ENCODE peak calls at places on chromosomes 7 and 10, in six cellular contexts. Y, G, K, S, W and T are unnamed samples.

GRCh38 chr7:85522070-85522469 is 335.2 kb upstream of the SEMA3D start:
- DNase-seq in W (no peak), G (no peak), Y (no peak), K (no peak), S (no peak), T (no peak)

GRCh38 chr10:11673346-11674330 is 62.2 kb upstream of the USP6NL start:
- DNase-seq in G (no peak), S (no peak), W (no peak), K (no peak), Y (no peak), T (no peak)

GRCh38 chr10:96835826-96836365 is 3.8 kb downstream of the LCOR start:
- DNase-seq in S (no peak), K (no peak), G (no peak), W (no peak), Y (peak), T (no peak)

GRCh38 chr10:77865585-77866324 is 60.8 kb downstream of the DLG5 start:
- DNase-seq in K (no peak), G (no peak), W (no peak), S (no peak), Y (no peak), T (no peak)

GRCh38 chr7:34087892-34088891 is 182.9 kb downstream of the BMPER start:
- DNase-seq in S (no peak), Y (peak), W (peak), K (no peak), G (no peak), T (no peak)

GRCh38 chr10:132806126-132807061 is 20.4 kb upstream of the NKX6-2 start:
- DNase-seq in G (peak), W (no peak), Y (no peak), K (no peak), S (no peak), T (no peak)

GRCh38 chr10:45421231-45422097 is 47.4 kb downstream of the ALOX5 start:
- DNase-seq in W (peak), Y (no peak), G (peak), K (no peak), S (peak), T (no peak)

GRCh38 chr7:136056827-136057226 is 79.7 kb upstream of the MTPN start:
- DNase-seq in W (no peak), Y (no peak), G (no peak), K (no peak), S (no peak), T (no peak)

GRCh38 chr10:33327750-33328149 is 6.7 kb downstream of the NRP1 start:
- DNase-seq in K (no peak), Y (peak), W (no peak), G (no peak), S (no peak), T (no peak)

GRCh38 chr7:13115157-13115772 is 427.8 kb downstream of the ARL4A start:
- DNase-seq in W (peak), S (no peak), Y (peak), G (no peak), K (no peak), T (no peak)

GRCh38 chr7:116501425-116502167 is 2.1 kb downstream of the CAV2 start:
- DNase-seq in K (peak), G (no peak), S (no peak), Y (no peak), W (peak), T (no peak)

GRCh38 chr10:96073722-96074121 is 30.3 kb downstream of the CCNJ start:
- DNase-seq in S (no peak), K (no peak), W (peak), G (no peak), Y (peak), T (no peak)

GRCh38 chr10:121994429-121994881 is 5.5 kb downstream of the TACC2 start:
- DNase-seq in W (peak), K (peak), Y (no peak), S (no peak), G (peak), T (no peak)

GRCh38 chr10:126131338-126131737 is 235.0 kb downstream of the FANK1 start:
- DNase-seq in S (no peak), G (no peak), W (peak), Y (peak), K (no peak), T (no peak)

GRCh38 chr7:47367369-47367768 is 214.5 kb downstream of the TNS3 start:
- DNase-seq in Y (no peak), W (no peak), S (no peak), K (no peak), G (peak), T (no peak)

GRCh38 chr7:118844748-118845147 is 620.2 kb downstream of the ANKRD7 start:
- DNase-seq in Y (no peak), S (no peak), W (no peak), K (no peak), G (no peak), T (no peak)

GRCh38 chr7:69743436-69743835 is 145.2 kb downstream of the AUTS2 start:
- DNase-seq in K (no peak), S (no peak), Y (no peak), G (no peak), W (no peak), T (no peak)

GRCh38 chr7:32890553-32891045 is 961 bp downstream of the KBTBD2 start:
- DNase-seq in Y (peak), S (peak), W (peak), G (no peak), K (no peak), T (peak)

GRCh38 chr7:105304040-105304895 is 84.5 kb downstream of the SRPK2 start:
- DNase-seq in K (no peak), S (no peak), G (no peak), W (peak), Y (peak), T (no peak)

GRCh38 chr10:98294270-98294627 is 26.3 kb upstream of the LOXL4 start:
- DNase-seq in K (no peak), W (no peak), S (no peak), Y (no peak), G (no peak), T (no peak)

GRCh38 chr10:26437637-26438461 is at the start of gene APBB1IP:
- DNase-seq in W (peak), K (peak), G (peak), S (peak), Y (no peak), T (peak)

GRCh38 chr10:100377830-100378229 is 30.8 kb downstream of the SCD start:
- DNase-seq in W (no peak), Y (no peak), G (no peak), K (no peak), S (no peak), T (no peak)

GRCh38 chr10:20879136-20879535 is 18.0 kb downstream of the NEBL start:
- DNase-seq in Y (no peak), S (no peak), K (no peak), W (no peak), G (no peak), T (no peak)

GRCh38 chr7:95335093-95335492 is 10.8 kb upstream of the PON1 start:
- DNase-seq in Y (peak), S (no peak), W (peak), K (no peak), G (no peak), T (no peak)

GRCh38 chr7:82229164-82229563 is 214.4 kb downstream of the CACNA2D1 start:
- DNase-seq in G (no peak), S (no peak), W (no peak), K (no peak), Y (peak), T (no peak)

GRCh38 chr7:29035044-29035740 is 77.1 kb upstream of the TRIL start:
- DNase-seq in S (no peak), K (no peak), Y (peak), G (no peak), W (peak), T (no peak)

GRCh38 chr7:30285531-30286284 is 1.3 kb downstream of the ZNRF2 start:
- DNase-seq in Y (peak), W (peak), K (peak), G (peak), S (peak), T (no peak)

GRCh38 chr7:95599069-95599468 is 2.8 kb upstream of the PDK4 start:
- DNase-seq in K (no peak), G (no peak), Y (no peak), W (no peak), S (no peak), T (no peak)

GRCh38 chr7:69250958-69251357 is 347.3 kb upstream of the AUTS2 start:
- DNase-seq in G (no peak), K (no peak), S (no peak), W (no peak), Y (no peak), T (no peak)

GRCh38 chr7:135923700-135924261 is 53.4 kb downstream of the MTPN start:
- DNase-seq in K (no peak), W (peak), G (no peak), S (no peak), Y (peak), T (no peak)

GRCh38 chr7:81604075-81604807 is 165.6 kb downstream of the HGF start:
- DNase-seq in G (no peak), K (peak), W (peak), S (no peak), Y (peak), T (no peak)

GRCh38 chr10:88064608-88065383 is 201.4 kb downstream of the PTEN start:
- DNase-seq in W (peak), Y (peak), K (peak), G (no peak), S (peak), T (peak)

GRCh38 chr7:53315986-53316385 is 280.6 kb downstream of the POM121L12 start:
- DNase-seq in G (no peak), K (peak), W (no peak), S (no peak), Y (no peak), T (no peak)

GRCh38 chr7:43481905-43482678 is 100.8 kb upstream of the STK17A start:
- DNase-seq in W (peak), G (no peak), K (no peak), S (no peak), Y (no peak), T (no peak)

GRCh38 chr10:653991-654646 is 35.3 kb downstream of the DIP2C start:
- DNase-seq in W (peak), S (no peak), Y (peak), K (no peak), G (no peak), T (no peak)

GRCh38 chr10:17175551-17175950 is 25.9 kb downstream of the TRDMT1 start:
- DNase-seq in G (no peak), W (no peak), K (no peak), Y (peak), S (no peak), T (no peak)

GRCh38 chr10:17171131-17171530 is 30.3 kb downstream of the TRDMT1 start:
- DNase-seq in S (no peak), G (no peak), W (peak), Y (no peak), K (no peak), T (no peak)

GRCh38 chr10:17177014-17177413 is 24.5 kb downstream of the TRDMT1 start:
- DNase-seq in S (no peak), G (no peak), Y (no peak), W (no peak), K (no peak), T (no peak)

GRCh38 chr10:17178006-17178405 is 23.5 kb downstream of the TRDMT1 start:
- DNase-seq in Y (no peak), W (no peak), K (no peak), G (no peak), S (no peak), T (no peak)

DNA sequence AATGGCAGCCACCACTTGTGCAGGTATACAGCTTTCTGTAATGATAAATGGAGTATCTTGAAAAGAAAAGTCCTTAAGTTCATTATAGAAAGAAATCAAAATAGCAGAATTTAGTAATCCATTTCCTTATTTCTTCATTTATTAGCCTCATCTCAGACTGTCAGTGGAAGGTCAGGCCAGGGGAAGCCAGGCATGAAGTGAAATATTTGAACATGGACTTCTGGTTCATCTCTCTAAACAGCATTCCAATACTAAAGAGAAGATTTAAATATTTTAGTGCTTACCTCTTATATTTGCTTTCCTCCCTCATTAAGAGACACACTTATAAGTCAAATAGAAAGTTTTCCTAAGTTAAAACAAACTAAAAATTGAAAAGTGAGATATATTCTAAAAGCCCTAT is 26.8 kb downstream of the TRDMT1 start:
- DNase-seq in Y (no peak), S (no peak), W (no peak), K (no peak), G (no peak), T (no peak)
- H3K27ac ChIP-seq in Y (peak), S (no peak), W (no peak), K (no peak), G (no peak), T (no peak)

GRCh38 chr7:27239780-27240731 is 2.5 kb upstream of the EVX1 start:
- DNase-seq in S (no peak), K (no peak), G (no peak), Y (peak), W (no peak), T (no peak)
- H3K27ac ChIP-seq in S (no peak), K (no peak), G (no peak), Y (no peak), W (no peak), T (no peak)

GRCh38 chr10:58691528-58691927 is 178.9 kb downstream of the BICC1 start:
- DNase-seq in K (peak), G (no peak), Y (no peak), S (no peak), W (no peak), T (no peak)
- H3K27ac ChIP-seq in K (peak), G (no peak), Y (no peak), S (no peak), W (no peak), T (no peak)

GRCh38 chr10:76717141-76717540 is 920.5 kb downstream of the KCNMA1 start:
- DNase-seq in K (no peak), S (no peak), W (peak), G (no peak), Y (peak), T (no peak)

GRCh38 chr10:76711374-76711997 is 926.1 kb downstream of the KCNMA1 start:
- DNase-seq in S (no peak), W (no peak), Y (no peak), K (no peak), G (no peak), T (no peak)
- H3K27ac ChIP-seq in S (no peak), W (no peak), Y (no peak), K (no peak), G (no peak), T (no peak)

GRCh38 chr10:6175329-6176055 is 27.2 kb upstream of the PFKFB3 start:
- DNase-seq in G (no peak), W (no peak), S (no peak), Y (no peak), K (no peak), T (no peak)
- H3K27ac ChIP-seq in G (no peak), W (no peak), S (peak), Y (no peak), K (no peak), T (no peak)

DNA sequence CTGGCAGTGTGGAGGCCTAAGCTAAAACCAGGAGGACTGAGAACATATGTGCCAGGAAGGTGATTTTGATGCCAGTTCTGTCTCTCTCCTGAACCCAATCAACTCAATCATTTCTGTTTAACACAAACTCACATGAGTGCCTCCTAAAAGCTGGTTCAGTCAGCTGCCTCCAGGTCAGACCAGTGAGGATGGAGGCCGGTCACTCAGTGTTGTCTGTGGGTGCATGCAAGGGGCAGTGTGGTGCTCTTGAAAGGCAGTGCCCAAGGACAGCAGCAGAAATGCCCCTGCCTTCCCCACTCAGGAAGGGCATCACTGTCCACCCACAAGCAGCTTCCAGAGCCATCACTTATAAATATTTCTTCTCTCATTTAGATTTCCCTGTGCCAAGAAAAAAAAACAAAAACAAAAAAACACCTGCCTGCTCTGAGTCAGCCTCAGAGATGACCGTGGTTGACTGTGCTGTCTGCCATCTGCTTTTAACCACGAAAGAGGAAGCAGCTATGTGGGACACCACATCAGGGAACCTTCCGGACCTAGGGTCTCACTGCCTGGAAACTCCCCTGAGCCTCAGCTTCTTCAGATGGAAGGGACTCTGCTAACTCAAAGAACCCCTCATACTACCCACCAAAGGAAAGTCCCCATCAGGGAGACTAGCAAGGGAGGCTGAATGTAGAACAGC is 39.1 kb downstream of the VOPP1 start:
- DNase-seq in S (peak), K (no peak), W (no peak), Y (peak), G (no peak), T (no peak)
- H3K27ac ChIP-seq in S (no peak), K (no peak), W (no peak), Y (peak), G (no peak), T (peak)

GRCh38 chr7:155289107-155289506 is 8.6 kb upstream of the INSIG1 start:
- DNase-seq in W (no peak), S (no peak), Y (no peak), G (no peak), K (no peak), T (no peak)
- H3K27ac ChIP-seq in W (no peak), S (no peak), Y (no peak), G (no peak), K (no peak), T (no peak)

DNA sequence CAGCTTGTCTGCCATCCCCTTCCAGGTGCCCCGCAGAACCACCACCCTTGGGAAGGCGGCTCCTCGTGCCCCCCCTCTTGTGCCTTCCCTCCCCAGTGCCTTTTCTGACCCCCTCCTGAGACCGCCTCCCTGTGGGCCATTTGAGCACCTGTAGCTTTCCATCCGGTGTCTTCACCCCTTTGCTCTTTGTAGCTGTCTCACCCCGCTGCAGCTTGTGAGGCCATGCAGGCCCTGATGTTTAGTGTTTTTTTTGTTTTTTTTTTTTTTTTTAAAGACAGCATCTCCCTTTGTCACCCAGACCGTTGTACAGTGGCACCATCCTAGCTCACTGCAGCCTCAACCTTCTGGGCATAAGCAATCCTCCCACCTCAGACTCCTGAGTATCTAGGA is 52.5 kb downstream of the CUX1 start:
- DNase-seq in K (no peak), W (no peak), G (no peak), Y (no peak), S (no peak), T (no peak)
- H3K27ac ChIP-seq in K (no peak), W (no peak), G (no peak), Y (no peak), S (no peak), T (no peak)

GRCh38 chr7:11327633-11328032 is 354.0 kb downstream of the PHF14 start:
- DNase-seq in G (no peak), W (no peak), K (no peak), S (no peak), Y (no peak), T (no peak)
- H3K27ac ChIP-seq in G (no peak), W (no peak), K (no peak), S (no peak), Y (peak), T (no peak)